ENCODE peak calls at places on chromosomes 16 and 17, in five cellular contexts. One of them, this sample, is unnamed.

GRCh38 chr17:72404872-72405271 is 284.1 kb downstream of the SOX9 start:
- DNase-seq in CD8-positive, alpha-beta memory T cell: no peak
- DNase-seq in cardiac septum: no peak
- DNase-seq in SHP77: no peak
- DNase-seq in activated CD8-positive, alpha-beta memory T cell treated with anti-CD3 and anti-CD28 coated beads for 4 hours: no peak
- DNase-seq in this sample: no peak

GRCh38 chr16:31874354-31875111 is 926 bp downstream of the ZNF267 start:
- DNase-seq in activated CD8-positive, alpha-beta memory T cell treated with anti-CD3 and anti-CD28 coated beads for 4 hours: no peak
- DNase-seq in CD8-positive, alpha-beta memory T cell: peak
- DNase-seq in cardiac septum: no peak
- DNase-seq in SHP77: peak
- DNase-seq in this sample: peak

GRCh38 chr17:56976941-56977570 is 875 bp upstream of the SCPEP1 start:
- DNase-seq in cardiac septum: peak
- DNase-seq in activated CD8-positive, alpha-beta memory T cell treated with anti-CD3 and anti-CD28 coated beads for 4 hours: no peak
- DNase-seq in CD8-positive, alpha-beta memory T cell: no peak
- DNase-seq in SHP77: no peak
- DNase-seq in this sample: no peak

GRCh38 chr17:2347805-2348685 is 10.7 kb downstream of the SGSM2 start:
- DNase-seq in cardiac septum: no peak
- DNase-seq in CD8-positive, alpha-beta memory T cell: no peak
- DNase-seq in activated CD8-positive, alpha-beta memory T cell treated with anti-CD3 and anti-CD28 coated beads for 4 hours: no peak
- DNase-seq in SHP77: peak
- DNase-seq in this sample: peak

GRCh38 chr16:870856-871561 is 70.5 kb upstream of the GNG13 start:
- DNase-seq in SHP77: no peak
- DNase-seq in cardiac septum: no peak
- DNase-seq in CD8-positive, alpha-beta memory T cell: peak
- DNase-seq in activated CD8-positive, alpha-beta memory T cell treated with anti-CD3 and anti-CD28 coated beads for 4 hours: no peak
- DNase-seq in this sample: no peak

GRCh38 chr17:7590743-7591142 is 849 bp upstream of the SOX15 start:
- DNase-seq in CD8-positive, alpha-beta memory T cell: no peak
- DNase-seq in cardiac septum: no peak
- DNase-seq in SHP77: no peak
- DNase-seq in activated CD8-positive, alpha-beta memory T cell treated with anti-CD3 and anti-CD28 coated beads for 4 hours: no peak
- DNase-seq in this sample: peak

GRCh38 chr16:85363881-85364280 is 249.2 kb upstream of the GSE1 start:
- DNase-seq in CD8-positive, alpha-beta memory T cell: no peak
- DNase-seq in activated CD8-positive, alpha-beta memory T cell treated with anti-CD3 and anti-CD28 coated beads for 4 hours: no peak
- DNase-seq in SHP77: no peak
- DNase-seq in cardiac septum: no peak
- DNase-seq in this sample: no peak

GRCh38 chr17:76492250-76492988 is 8.8 kb downstream of the RHBDF2 start:
- DNase-seq in CD8-positive, alpha-beta memory T cell: no peak
- DNase-seq in cardiac septum: no peak
- DNase-seq in activated CD8-positive, alpha-beta memory T cell treated with anti-CD3 and anti-CD28 coated beads for 4 hours: no peak
- DNase-seq in SHP77: no peak
- DNase-seq in this sample: peak

GRCh38 chr17:40536731-40537171 is 28.5 kb downstream of the CCR7 start:
- DNase-seq in SHP77: no peak
- DNase-seq in cardiac septum: no peak
- DNase-seq in activated CD8-positive, alpha-beta memory T cell treated with anti-CD3 and anti-CD28 coated beads for 4 hours: no peak
- DNase-seq in CD8-positive, alpha-beta memory T cell: no peak
- DNase-seq in this sample: peak

GRCh38 chr17:57309479-57309878 is 53.2 kb downstream of the MSI2 start:
- DNase-seq in activated CD8-positive, alpha-beta memory T cell treated with anti-CD3 and anti-CD28 coated beads for 4 hours: no peak
- DNase-seq in SHP77: no peak
- DNase-seq in cardiac septum: no peak
- DNase-seq in CD8-positive, alpha-beta memory T cell: no peak
- DNase-seq in this sample: peak

GRCh38 chr17:74201250-74201649 is 2.2 kb upstream of the RPL38 start:
- DNase-seq in activated CD8-positive, alpha-beta memory T cell treated with anti-CD3 and anti-CD28 coated beads for 4 hours: no peak
- DNase-seq in cardiac septum: no peak
- DNase-seq in SHP77: peak
- DNase-seq in CD8-positive, alpha-beta memory T cell: no peak
- DNase-seq in this sample: peak

This sample was measured in epithelial cell of esophagus.